ENCODE peak calls at places on chromosomes 1 and 21, in ten cellular contexts. I is uterus, O is A549, T is tibial nerve, F is transverse colon, L is heart left ventricle, S is esophagus squamous epithelium, V is lower leg skin, M is body of pancreas, U is H54. P is an unnamed sample.

GRCh38 chr1:103435443-103435842 is 90.1 kb upstream of the RNPC3 start:
- DNase-seq in I (no peak), O (no peak), T (no peak), F (no peak), L (no peak), S (no peak), V (no peak), M (no peak), U (no peak), P (no peak)

GRCh38 chr1:154445040-154445472 is 39.9 kb downstream of the IL6R start:
- DNase-seq in I (no peak), O (peak), T (no peak), F (no peak), L (no peak), S (no peak), V (no peak), M (no peak), U (peak), P (no peak)

GRCh38 chr1:220991959-220992704 is 112.9 kb downstream of the HLX start:
- DNase-seq in I (peak), O (no peak), T (no peak), F (no peak), L (no peak), S (no peak), V (no peak), M (no peak), U (no peak), P (no peak)

GRCh38 chr1:101075926-101076325 is 50.3 kb upstream of the DPH5 start:
- DNase-seq in I (no peak), O (no peak), T (no peak), F (no peak), L (no peak), S (no peak), V (no peak), M (no peak), U (no peak), P (no peak)

GRCh38 chr21:35529141-35529863 is 480.2 kb upstream of the RUNX1 start:
- DNase-seq in I (no peak), O (no peak), T (no peak), F (no peak), L (no peak), S (no peak), V (no peak), M (no peak), U (no peak), P (peak)

GRCh38 chr1:16021681-16022080 is at the start of gene CLCNKA:
- DNase-seq in I (no peak), O (no peak), T (no peak), F (no peak), L (no peak), S (no peak), V (no peak), M (peak), U (no peak), P (no peak)

GRCh38 chr1:100134872-100135271 is 1.9 kb downstream of the TRMT13 start:
- DNase-seq in I (no peak), O (no peak), T (no peak), F (no peak), L (no peak), S (no peak), V (no peak), M (no peak), U (no peak), P (peak)

GRCh38 chr21:20997633-20998455 is at the start of gene NCAM2:
- DNase-seq in I (peak), O (no peak), T (peak), F (peak), L (peak), S (no peak), V (no peak), M (peak), U (peak), P (peak)

GRCh38 chr1:208909011-208909410 is 664.8 kb upstream of the PLXNA2 start:
- DNase-seq in I (no peak), O (no peak), T (no peak), F (no peak), L (no peak), S (no peak), V (no peak), M (no peak), U (no peak), P (no peak)

GRCh38 chr1:196071452-196071851 is 536.8 kb downstream of the KCNT2 start:
- DNase-seq in I (no peak), O (no peak), T (no peak), F (no peak), L (no peak), S (no peak), V (no peak), M (no peak), U (no peak), P (no peak)

GRCh38 chr1:21362096-21362495 is 71.8 kb upstream of the ECE1 start:
- DNase-seq in I (no peak), O (no peak), T (no peak), F (no peak), L (no peak), S (no peak), V (no peak), M (no peak), U (no peak), P (no peak)

GRCh38 chr1:152182942-152183341 is 23.9 kb upstream of the RPTN start:
- DNase-seq in I (no peak), O (no peak), T (no peak), F (no peak), L (no peak), S (no peak), V (peak), M (no peak), U (peak), P (no peak)

GRCh38 chr1:227796359-227796915 is 19.0 kb upstream of the PRSS38 start:
- DNase-seq in I (no peak), O (no peak), T (no peak), F (no peak), L (no peak), S (no peak), V (no peak), M (no peak), U (no peak), P (no peak)

GRCh38 chr1:7278827-7279752 is 492.0 kb upstream of the VAMP3 start:
- DNase-seq in I (no peak), O (no peak), T (no peak), F (no peak), L (no peak), S (no peak), V (no peak), M (no peak), U (no peak), P (no peak)

GRCh38 chr1:1116701-1117468 is 996 bp upstream of the C1orf159 start:
- DNase-seq in I (peak), O (peak), T (no peak), F (peak), L (peak), S (no peak), V (no peak), M (no peak), U (no peak), P (peak)

GRCh38 chr1:110250749-110251148 is 40.6 kb downstream of the KCNC4 start:
- DNase-seq in I (no peak), O (no peak), T (no peak), F (no peak), L (no peak), S (no peak), V (no peak), M (no peak), U (no peak), P (no peak)

GRCh38 chr1:9728451-9729295 is 77.1 kb downstream of the PIK3CD start:
- DNase-seq in I (no peak), O (no peak), T (no peak), F (no peak), L (no peak), S (no peak), V (no peak), M (no peak), U (no peak), P (no peak)

GRCh38 chr1:16248603-16249534 is 11.9 kb upstream of the CPLANE2 start:
- DNase-seq in I (peak), O (no peak), T (peak), F (peak), L (peak), S (no peak), V (peak), M (peak), U (no peak), P (peak)

GRCh38 chr1:162663086-162663485 is 30.8 kb downstream of the DDR2 start:
- DNase-seq in I (no peak), O (no peak), T (no peak), F (no peak), L (no peak), S (no peak), V (no peak), M (no peak), U (no peak), P (no peak)

GRCh38 chr1:189673223-189673622 is 804.4 kb downstream of the BRINP3 start:
- DNase-seq in I (no peak), O (no peak), T (no peak), F (no peak), L (no peak), S (no peak), V (no peak), M (no peak), U (no peak), P (no peak)

DNA sequence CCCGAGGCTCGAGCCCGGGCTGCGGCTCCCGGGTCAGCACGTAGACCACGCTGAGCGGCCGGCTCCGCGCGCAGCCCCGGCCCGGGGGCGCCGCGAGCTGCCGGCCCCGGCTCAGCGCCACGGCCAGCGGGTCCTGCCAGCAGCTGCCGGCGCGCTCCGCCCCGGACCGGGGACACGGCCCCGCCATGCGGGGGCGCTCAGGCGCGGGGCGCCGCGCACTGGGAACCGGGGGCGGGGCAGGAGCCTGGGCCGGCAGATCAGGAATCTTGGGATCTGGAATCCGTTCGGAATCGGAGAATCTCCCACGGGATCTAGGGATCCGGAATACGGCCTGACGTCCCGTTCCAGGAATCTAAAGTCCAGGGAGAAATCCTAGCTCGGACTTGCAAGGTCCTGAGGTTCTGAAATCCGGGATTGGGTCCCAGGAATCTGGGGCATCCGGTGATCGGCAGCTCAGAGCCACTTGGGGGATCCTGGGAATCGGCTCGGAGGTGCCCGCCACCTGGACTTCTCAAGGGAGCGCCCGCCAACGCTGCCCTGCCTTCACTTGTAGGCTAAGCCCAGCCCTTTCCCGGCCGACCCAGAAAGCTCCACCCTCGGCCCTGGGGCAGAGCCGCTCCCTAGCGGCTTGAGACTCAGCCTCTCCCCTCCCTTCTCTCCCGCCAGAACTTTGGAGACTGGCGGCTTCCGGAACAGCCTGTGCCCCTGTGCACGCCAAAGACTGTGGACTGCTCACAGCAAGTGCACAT is at the start of gene MAP3K6:
- DNase-seq in I (peak), O (peak), T (peak), F (peak), L (peak), S (peak), V (peak), M (peak), U (peak), P (no peak)
- TF ChIP-seq POLR2A in I (peak), O (peak), T (peak), F (peak), L (no peak), S (peak), V (no peak), M (peak), U (no peak), P (no peak)

GRCh38 chr1:53945433-53946251 is at the start of gene IFT25:
- DNase-seq in I (peak), O (peak), T (peak), F (peak), L (peak), S (peak), V (peak), M (peak), U (peak), P (peak)
- TF ChIP-seq POLR2A in I (peak), O (peak), T (peak), F (peak), L (no peak), S (peak), V (peak), M (peak), U (peak), P (peak)

GRCh38 chr1:33371334-33371733 is 50.4 kb upstream of the A3GALT2 start:
- DNase-seq in I (no peak), O (no peak), T (no peak), F (no peak), L (no peak), S (no peak), V (no peak), M (no peak), U (no peak), P (no peak)

GRCh38 chr1:33374336-33375105 is 53.6 kb upstream of the A3GALT2 start:
- DNase-seq in I (no peak), O (no peak), T (no peak), F (no peak), L (no peak), S (no peak), V (no peak), M (no peak), U (no peak), P (no peak)

GRCh38 chr1:33372162-33372561 is 51.3 kb upstream of the A3GALT2 start:
- DNase-seq in I (no peak), O (no peak), T (no peak), F (no peak), L (no peak), S (no peak), V (no peak), M (no peak), U (no peak), P (no peak)

GRCh38 chr1:33373606-33374005 is 52.7 kb upstream of the A3GALT2 start:
- DNase-seq in I (no peak), O (no peak), T (no peak), F (no peak), L (peak), S (no peak), V (no peak), M (no peak), U (no peak), P (no peak)

GRCh38 chr1:33372677-33373076 is 51.8 kb upstream of the A3GALT2 start:
- DNase-seq in I (no peak), O (no peak), T (no peak), F (no peak), L (no peak), S (no peak), V (no peak), M (no peak), U (no peak), P (no peak)
- TF ChIP-seq POLR2A in I (no peak), O (no peak), T (no peak), F (no peak), L (no peak), S (no peak), V (no peak), M (no peak), U (no peak), P (no peak)

DNA sequence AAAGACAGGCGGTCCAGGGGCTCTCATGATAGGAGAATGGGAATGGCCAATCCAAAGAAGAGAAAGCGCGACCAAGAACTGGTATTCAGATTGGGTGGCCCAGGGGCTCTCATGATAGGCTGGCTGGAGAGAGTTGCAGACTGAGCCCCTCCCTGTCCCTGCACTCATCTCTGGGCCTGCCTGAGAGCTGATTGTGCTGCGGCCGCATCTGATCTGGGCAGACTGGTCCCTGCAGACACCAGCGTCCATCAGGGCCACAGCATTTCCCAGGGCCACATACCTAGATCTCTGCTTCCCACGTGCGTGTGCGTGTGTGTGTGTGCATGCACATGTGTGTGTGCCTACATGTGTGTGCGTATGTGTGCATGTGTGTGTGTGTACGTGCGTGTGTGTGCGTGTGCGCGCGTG is 30.4 kb upstream of the MAN1C1 start:
- DNase-seq in I (no peak), O (no peak), T (no peak), F (no peak), L (no peak), S (no peak), V (no peak), M (no peak), U (no peak), P (no peak)
- TF ChIP-seq POLR2A in I (no peak), O (no peak), T (no peak), F (no peak), L (no peak), S (no peak), V (no peak), M (no peak), U (no peak), P (no peak)